ENCODE peak calls at places on chromosomes 3 and 15, in nine cellular contexts. Y is DMS153; A is nephron progenitor cell; F is D341Med; H is H9; C is activated CD4-positive, alpha-beta T cell treated with anti-CD3 and anti-CD28 coated beads, Interleukin-2, amount 50 U/mL, for 24 hours; N is cerebellar cortex; L is T-helper 17 cell; K is cardiac muscle cell. V is an unnamed sample.

GRCh38 chr3:135084404-135084803 is 289.3 kb downstream of the EPHB1 start:
- DNase-seq in Y (no peak), A (no peak), F (no peak), H (no peak), C (no peak), N (no peak), L (no peak), K (no peak), V (no peak)

GRCh38 chr15:64443747-64444621 is 16.4 kb upstream of the ZNF609 start:
- DNase-seq in Y (no peak), A (no peak), F (no peak), H (no peak), C (no peak), N (peak; percentile 36), L (no peak), K (peak; percentile 88), V (no peak)

GRCh38 chr3:15063656-15064286 is 1.3 kb downstream of the MRPS25 start:
- DNase-seq in Y (no peak), A (no peak), F (no peak), H (no peak), C (no peak), N (no peak), L (no peak), K (no peak), V (no peak)

GRCh38 chr3:168157301-168157700 is 61.6 kb upstream of the GOLIM4 start:
- DNase-seq in Y (no peak), A (no peak), F (no peak), H (no peak), C (no peak), N (no peak), L (no peak), K (no peak), V (no peak)

GRCh38 chr15:79028411-79028964 is 62.1 kb downstream of the RASGRF1 start:
- DNase-seq in Y (peak; percentile 2), A (peak; percentile 67), F (peak; percentile 72), H (peak; percentile 67), C (no peak), N (peak; percentile 78), L (no peak), K (peak; percentile 56), V (no peak)

GRCh38 chr3:41627477-41628087 is 334.3 kb downstream of the ULK4 start:
- DNase-seq in Y (no peak), A (no peak), F (no peak), H (no peak), C (no peak), N (no peak), L (no peak), K (no peak), V (no peak)

GRCh38 chr3:108091498-108092259 is 848 bp upstream of the CD47 start:
- DNase-seq in Y (no peak), A (no peak), F (no peak), H (peak; percentile 44), C (peak; percentile 12), N (peak; percentile 50), L (peak; percentile 26), K (no peak), V (no peak)

GRCh38 chr15:61974118-61974517 is 86.1 kb downstream of the VPS13C start:
- DNase-seq in Y (no peak), A (no peak), F (no peak), H (no peak), C (no peak), N (no peak), L (no peak), K (no peak), V (no peak)

V was measured in stimulated activated CD8-positive, alpha-beta memory T cell treated with anti-CD3 and anti-CD28 coated beads, Interleukin-7, amount 100 ng/mL, for 1 hour.